ENCODE peak calls at places on chromosomes 16 and 17, in four cellular contexts. One of them, this sample, is unnamed.

GRCh38 chr17:82548681-82549303 is 29.3 kb downstream of the FOXK2 start:
- DNase-seq in neuronal stem cell: no peak
- DNase-seq in heart right ventricle: peak; percentile 43
- DNase-seq in effector memory CD4-positive, alpha-beta T cell: no peak
- DNase-seq in this sample: no peak

GRCh38 chr17:55072910-55073309 is 104.3 kb downstream of the STXBP4 start:
- DNase-seq in effector memory CD4-positive, alpha-beta T cell: peak; percentile 1
- DNase-seq in heart right ventricle: peak; percentile 3
- DNase-seq in neuronal stem cell: no peak
- DNase-seq in this sample: no peak

GRCh38 chr17:75645889-75646625 is 12.8 kb downstream of the SMIM5 start:
- DNase-seq in heart right ventricle: no peak
- DNase-seq in neuronal stem cell: no peak
- DNase-seq in effector memory CD4-positive, alpha-beta T cell: no peak
- DNase-seq in this sample: no peak

GRCh38 chr17:28247671-28248556 is 71.1 kb upstream of the TMEM97 start:
- DNase-seq in neuronal stem cell: no peak
- DNase-seq in heart right ventricle: no peak
- DNase-seq in effector memory CD4-positive, alpha-beta T cell: no peak
- DNase-seq in this sample: no peak

GRCh38 chr17:36940313-36941264 is 3.3 kb downstream of the LHX1 start:
- DNase-seq in neuronal stem cell: no peak
- DNase-seq in effector memory CD4-positive, alpha-beta T cell: no peak
- DNase-seq in heart right ventricle: no peak
- DNase-seq in this sample: no peak

GRCh38 chr16:13036600-13036999 is 135.2 kb downstream of the SHISA9 start:
- DNase-seq in heart right ventricle: peak; percentile 37
- DNase-seq in neuronal stem cell: peak; percentile 65
- DNase-seq in effector memory CD4-positive, alpha-beta T cell: no peak
- DNase-seq in this sample: peak; percentile 3

GRCh38 chr17:57285681-57286080 is 29.4 kb downstream of the MSI2 start:
- DNase-seq in heart right ventricle: no peak
- DNase-seq in neuronal stem cell: no peak
- DNase-seq in effector memory CD4-positive, alpha-beta T cell: no peak
- DNase-seq in this sample: no peak

GRCh38 chr17:2347805-2348685 is 10.7 kb downstream of the SGSM2 start:
- DNase-seq in effector memory CD4-positive, alpha-beta T cell: no peak
- DNase-seq in neuronal stem cell: peak; percentile 88
- DNase-seq in heart right ventricle: no peak
- DNase-seq in this sample: no peak

GRCh38 chr17:18999911-19000310 is 4.7 kb downstream of the FAM83G start:
- DNase-seq in effector memory CD4-positive, alpha-beta T cell: no peak
- DNase-seq in heart right ventricle: no peak
- DNase-seq in neuronal stem cell: no peak
- DNase-seq in this sample: no peak

GRCh38 chr17:57577751-57578607 is 167.1 kb downstream of the CCDC182 start:
- DNase-seq in heart right ventricle: no peak
- DNase-seq in effector memory CD4-positive, alpha-beta T cell: no peak
- DNase-seq in neuronal stem cell: peak; percentile 83
- DNase-seq in this sample: no peak

DNA sequence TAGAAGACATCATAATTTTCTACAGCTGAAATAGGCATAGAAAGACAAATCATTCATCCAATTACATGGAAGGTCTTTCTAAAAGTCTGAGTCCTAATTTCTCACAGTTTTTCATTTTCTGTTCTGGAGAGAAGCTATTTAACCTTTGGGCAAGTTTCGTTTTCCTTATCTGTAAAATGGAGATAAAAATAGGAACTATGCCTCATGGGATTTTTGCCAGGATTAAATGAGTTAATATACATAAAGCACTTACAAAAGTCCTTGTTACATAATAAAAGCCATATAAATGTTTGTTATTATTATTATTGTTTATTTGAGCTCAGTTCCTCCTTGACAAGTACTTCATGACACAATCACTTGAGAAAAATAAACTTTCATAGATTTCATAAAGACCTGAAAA is 121.4 kb downstream of the SKAP1 start:
- DNase-seq in neuronal stem cell: no peak
- DNase-seq in effector memory CD4-positive, alpha-beta T cell: no peak
- DNase-seq in heart right ventricle: no peak
- DNase-seq in this sample: no peak
- H3K27me3 ChIP-seq in neuronal stem cell: peaks cover 14% of the 10 kb centered on the region
- H3K27me3 ChIP-seq in effector memory CD4-positive, alpha-beta T cell: no peaks in the 10 kb centered on the region
- H3K27me3 ChIP-seq in heart right ventricle: peaks cover 91% of the 10 kb centered on the region
- H3K27me3 ChIP-seq in this sample: no peaks in the 10 kb centered on the region

GRCh38 chr17:39777534-39778365 is 40.0 kb downstream of the GRB7 start:
- DNase-seq in effector memory CD4-positive, alpha-beta T cell: no peak
- DNase-seq in neuronal stem cell: no peak
- DNase-seq in heart right ventricle: no peak
- DNase-seq in this sample: no peak
- H3K4me1 ChIP-seq in effector memory CD4-positive, alpha-beta T cell: peaks cover 36% of the 10 kb centered on the region
- H3K4me1 ChIP-seq in neuronal stem cell: no peaks in the 10 kb centered on the region
- H3K4me1 ChIP-seq in heart right ventricle: no peaks in the 10 kb centered on the region
- H3K4me1 ChIP-seq in this sample: peaks cover 75% of the 10 kb centered on the region

GRCh38 chr16:50428742-50429141 is 60.0 kb upstream of the BRD7 start:
- DNase-seq in neuronal stem cell: no peak
- DNase-seq in effector memory CD4-positive, alpha-beta T cell: no peak
- DNase-seq in heart right ventricle: no peak
- DNase-seq in this sample: no peak
- H3K4me3 ChIP-seq in neuronal stem cell: no peak overlapping the region
- H3K4me3 ChIP-seq in effector memory CD4-positive, alpha-beta T cell: no peak overlapping the region
- H3K4me3 ChIP-seq in heart right ventricle: no peak overlapping the region
- H3K4me3 ChIP-seq in this sample: no peak overlapping the region

DNA sequence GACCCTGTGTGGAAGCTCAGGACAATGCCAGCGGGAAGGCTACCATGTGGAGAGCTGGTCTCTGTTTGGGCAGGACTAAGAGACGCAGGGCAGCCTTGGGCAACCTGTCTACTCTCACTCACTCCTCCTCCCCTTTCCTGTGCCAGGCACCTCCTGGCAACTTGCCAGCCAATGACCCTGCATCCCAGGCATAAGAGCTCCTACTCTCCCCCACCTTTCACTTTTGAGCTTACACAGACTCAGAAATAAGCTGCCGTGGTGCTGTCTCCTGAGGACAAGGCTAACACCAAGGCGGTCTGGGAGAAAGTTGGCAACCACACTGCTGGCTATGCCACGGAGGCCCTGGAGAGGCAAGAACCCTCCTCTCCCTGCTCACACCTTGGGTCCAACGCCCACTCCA is 2.6 kb downstream of the HBM start:
- DNase-seq in effector memory CD4-positive, alpha-beta T cell: no peak
- DNase-seq in heart right ventricle: no peak
- DNase-seq in neuronal stem cell: no peak
- DNase-seq in this sample: no peak
- H3K27me3 ChIP-seq in effector memory CD4-positive, alpha-beta T cell: peaks cover 31% of the 10 kb centered on the region
- H3K27me3 ChIP-seq in heart right ventricle: peaks cover 73% of the 10 kb centered on the region
- H3K27me3 ChIP-seq in neuronal stem cell: peaks cover 68% of the 10 kb centered on the region
- H3K27me3 ChIP-seq in this sample: peaks cover 20% of the 10 kb centered on the region

DNA sequence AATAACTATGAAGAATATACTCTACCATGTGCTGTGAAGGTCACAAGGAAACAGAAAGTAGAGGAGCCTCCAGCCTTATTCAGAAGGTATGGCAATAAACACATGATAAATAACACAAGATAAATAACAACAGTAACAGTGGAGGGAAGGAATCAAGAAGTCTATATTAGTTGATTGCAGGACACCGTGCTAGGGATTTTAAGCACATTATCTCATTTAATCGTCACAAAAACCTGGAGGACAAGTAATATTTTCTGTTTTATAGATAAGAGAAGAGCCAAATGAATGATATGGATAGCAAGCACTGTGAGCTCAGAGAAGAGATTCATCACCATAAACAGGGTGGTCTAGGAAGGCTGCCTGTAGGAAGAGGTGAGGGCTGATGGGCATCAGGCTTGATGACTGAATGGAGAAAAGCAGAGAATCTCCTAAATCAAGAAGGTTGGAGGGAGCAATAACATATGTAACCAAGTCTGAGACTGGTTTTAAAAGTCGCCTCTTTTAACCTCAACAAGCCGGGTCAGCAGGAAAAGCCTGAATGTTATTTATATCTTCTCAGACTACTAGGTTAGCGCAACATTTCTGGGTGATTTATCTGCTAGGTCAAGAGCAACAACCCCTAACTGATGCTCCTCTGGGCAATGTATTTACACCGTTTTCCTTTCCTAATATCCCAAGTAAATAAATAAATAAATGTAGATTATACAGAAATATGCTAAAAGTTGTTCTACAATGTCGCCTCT is 8.3 kb downstream of the TOM1L2 start:
- DNase-seq in heart right ventricle: no peak
- DNase-seq in neuronal stem cell: no peak
- DNase-seq in effector memory CD4-positive, alpha-beta T cell: no peak
- DNase-seq in this sample: no peak
- H3K4me1 ChIP-seq in heart right ventricle: peaks cover 79% of the 10 kb centered on the region
- H3K4me1 ChIP-seq in neuronal stem cell: no peaks in the 10 kb centered on the region
- H3K4me1 ChIP-seq in effector memory CD4-positive, alpha-beta T cell: peaks cover 20% of the 10 kb centered on the region
- H3K4me1 ChIP-seq in this sample: peaks cover 14% of the 10 kb centered on the region

DNA sequence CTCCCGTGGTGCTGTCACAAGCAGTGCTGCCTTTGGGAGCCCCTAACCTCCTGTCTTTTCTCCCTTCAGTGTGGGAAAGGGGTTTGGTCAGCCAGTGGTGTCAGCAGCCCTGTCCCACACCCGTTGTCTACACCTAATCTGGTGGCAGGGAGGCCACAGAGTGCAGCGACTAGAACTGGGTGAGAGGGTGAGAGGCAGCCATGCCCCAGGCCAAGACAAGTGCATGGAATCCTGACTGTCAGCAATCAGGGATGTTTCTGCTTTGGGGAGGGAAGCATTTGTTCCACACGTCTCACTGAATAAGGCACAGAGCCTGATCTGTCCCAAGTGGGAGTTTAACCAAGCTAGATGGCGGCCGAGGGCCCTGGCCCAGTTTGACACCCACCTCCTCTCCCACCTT is 1.4 kb upstream of the ZNF267 start:
- DNase-seq in neuronal stem cell: no peak
- DNase-seq in heart right ventricle: no peak
- DNase-seq in effector memory CD4-positive, alpha-beta T cell: no peak
- DNase-seq in this sample: no peak
- H3K4me3 ChIP-seq in neuronal stem cell: no peak overlapping the region
- H3K4me3 ChIP-seq in heart right ventricle: no peak overlapping the region
- H3K4me3 ChIP-seq in effector memory CD4-positive, alpha-beta T cell: no peak overlapping the region
- H3K4me3 ChIP-seq in this sample: no peak overlapping the region

This sample was measured in naive thymus-derived CD4-positive, alpha-beta T cell.